ENCODE peak calls at places on chromosome 4, in ten cellular contexts. H is tibial artery, K is psoas muscle, I is mammary epithelial cell, M is neural progenitor cell, R is cardiac muscle cell, Y is IMR-90, N is astrocyte, Z is upper lobe of right lung, C is right lobe of liver. L is an unnamed sample. For H3K36me3, the result is how much of the 10 kb centered on the place peaks cover.

GRCh38 chr4:55312491-55313101 is 33.4 kb upstream of the SRD5A3 start:
- DNase-seq in H (no peak), K (no peak), I (peak), M (peak), R (peak), Y (peak), N (peak), Z (no peak), C (no peak), L (peak)

GRCh38 chr4:41885456-41885855 is 49.8 kb upstream of the TMEM33 start:
- DNase-seq in H (no peak), K (no peak), I (no peak), M (no peak), R (no peak), Y (no peak), N (no peak), Z (no peak), C (no peak), L (no peak)

GRCh38 chr4:87391783-87392054 is 731 bp upstream of the HSD17B11 start:
- DNase-seq in H (no peak), K (no peak), I (no peak), M (no peak), R (no peak), Y (no peak), N (no peak), Z (no peak), C (no peak), L (no peak)

GRCh38 chr4:40454816-40455215 is 119.7 kb downstream of the CHRNA9 start:
- DNase-seq in H (no peak), K (no peak), I (no peak), M (no peak), R (peak), Y (no peak), N (no peak), Z (no peak), C (no peak), L (no peak)

GRCh38 chr4:184331155-184331995 is 113.7 kb upstream of the ENPP6 start:
- DNase-seq in H (no peak), K (no peak), I (peak), M (no peak), R (no peak), Y (peak), N (no peak), Z (no peak), C (no peak), L (no peak)

GRCh38 chr4:129415001-129415400 is 319.0 kb downstream of the C4orf33 start:
- DNase-seq in H (no peak), K (no peak), I (no peak), M (no peak), R (no peak), Y (no peak), N (no peak), Z (no peak), C (no peak), L (no peak)

GRCh38 chr4:155587766-155588165 is 78.9 kb upstream of the GUCY1A1 start:
- DNase-seq in H (no peak), K (no peak), I (no peak), M (no peak), R (no peak), Y (no peak), N (no peak), Z (no peak), C (no peak), L (no peak)

GRCh38 chr4:47442980-47443379 is 20.5 kb downstream of the COMMD8 start:
- DNase-seq in H (no peak), K (no peak), I (no peak), M (no peak), R (no peak), Y (no peak), N (no peak), Z (no peak), C (no peak), L (no peak)

GRCh38 chr4:57103051-57103450 is 7.1 kb downstream of the IGFBP7 start:
- DNase-seq in H (no peak), K (no peak), I (no peak), M (no peak), R (peak), Y (peak), N (no peak), Z (no peak), C (no peak), L (no peak)

GRCh38 chr4:27066591-27066990 is 205.9 kb downstream of the STIM2 start:
- DNase-seq in H (peak), K (no peak), I (no peak), M (no peak), R (peak), Y (no peak), N (no peak), Z (peak), C (peak), L (no peak)

GRCh38 chr4:73440653-73441052 is 4.6 kb downstream of the AFP start:
- DNase-seq in H (no peak), K (no peak), I (no peak), M (no peak), R (no peak), Y (no peak), N (no peak), Z (no peak), C (no peak), L (no peak)

GRCh38 chr4:41844327-41844726 is 90.9 kb upstream of the TMEM33 start:
- DNase-seq in H (no peak), K (no peak), I (no peak), M (no peak), R (no peak), Y (no peak), N (no peak), Z (no peak), C (no peak), L (no peak)

GRCh38 chr4:32172086-32172485 is 1451.9 kb downstream of the PCDH7 start:
- DNase-seq in H (no peak), K (no peak), I (peak), M (no peak), R (no peak), Y (no peak), N (no peak), Z (no peak), C (no peak), L (no peak)

GRCh38 chr4:6674500-6675149 is 19.1 kb upstream of the S100P start:
- DNase-seq in H (peak), K (no peak), I (peak), M (peak), R (peak), Y (peak), N (no peak), Z (no peak), C (no peak), L (no peak)

GRCh38 chr4:169270810-169271691 is at the start of gene SH3RF1:
- DNase-seq in H (peak), K (peak), I (peak), M (peak), R (peak), Y (peak), N (peak), Z (peak), C (peak), L (no peak)

GRCh38 chr4:101232074-101232776 is 115.1 kb downstream of the PPP3CA start:
- DNase-seq in H (no peak), K (peak), I (peak), M (no peak), R (peak), Y (peak), N (peak), Z (no peak), C (no peak), L (no peak)

GRCh38 chr4:2304877-2305561 is 43.1 kb upstream of the MXD4 start:
- DNase-seq in H (peak), K (no peak), I (no peak), M (no peak), R (no peak), Y (no peak), N (no peak), Z (no peak), C (no peak), L (no peak)

GRCh38 chr4:83527671-83528070 is 8.2 kb upstream of the GPAT3 start:
- DNase-seq in H (no peak), K (no peak), I (no peak), M (no peak), R (no peak), Y (no peak), N (no peak), Z (no peak), C (no peak), L (no peak)

GRCh38 chr4:100208459-100208858 is 18.2 kb upstream of the DDIT4L start:
- DNase-seq in H (no peak), K (no peak), I (no peak), M (no peak), R (peak), Y (no peak), N (no peak), Z (no peak), C (no peak), L (no peak)

GRCh38 chr4:174402470-174403176 is 118.9 kb downstream of the CEP44 start:
- DNase-seq in H (no peak), K (no peak), I (no peak), M (peak), R (no peak), Y (no peak), N (no peak), Z (no peak), C (no peak), L (no peak)

GRCh38 chr4:25531272-25531671 is 124.4 kb upstream of the SLC34A2 start:
- DNase-seq in H (no peak), K (no peak), I (no peak), M (no peak), R (no peak), Y (no peak), N (no peak), Z (no peak), C (no peak), L (no peak)
- TF ChIP-seq CTCF in H (no peak), K (no peak), I (peak), M (peak), R (peak), Y (peak), N (no peak), Z (peak), C (no peak), L (peak)

GRCh38 chr4:139721789-139722188 is 56.2 kb downstream of the MGST2 start:
- DNase-seq in H (no peak), K (no peak), I (no peak), M (no peak), R (no peak), Y (no peak), N (no peak), Z (no peak), C (no peak), L (no peak)
- H3K36me3 ChIP-seq in H (under half), K (under half), I (under half), M (under half), R (under half), Y (under half), N (under half), Z (under half), C (under half), L (under half)

GRCh38 chr4:3464349-3464905 is 1.3 kb downstream of the DOK7 start:
- DNase-seq in H (no peak), K (peak), I (no peak), M (no peak), R (no peak), Y (no peak), N (no peak), Z (no peak), C (peak), L (no peak)

GRCh38 chr4:3466691-3467600 is 3.8 kb downstream of the DOK7 start:
- DNase-seq in H (no peak), K (peak), I (no peak), M (peak), R (no peak), Y (no peak), N (no peak), Z (no peak), C (no peak), L (no peak)

GRCh38 chr4:3467601-3468031 is 4.5 kb downstream of the DOK7 start:
- DNase-seq in H (no peak), K (peak), I (no peak), M (peak), R (no peak), Y (no peak), N (no peak), Z (no peak), C (no peak), L (no peak)

GRCh38 chr4:3464911-3465697 is 2.0 kb downstream of the DOK7 start:
- DNase-seq in H (no peak), K (peak), I (no peak), M (no peak), R (no peak), Y (no peak), N (no peak), Z (no peak), C (peak), L (no peak)

GRCh38 chr4:3465698-3466671 is 2.9 kb downstream of the DOK7 start:
- DNase-seq in H (no peak), K (peak), I (no peak), M (peak), R (no peak), Y (no peak), N (no peak), Z (no peak), C (peak), L (no peak)
- TF ChIP-seq CTCF in H (no peak), K (peak), I (no peak), M (peak), R (peak), Y (peak), N (no peak), Z (no peak), C (no peak), L (peak)

GRCh38 chr4:82352825-82353370 is 20.9 kb downstream of the HNRNPD start:
- DNase-seq in H (no peak), K (no peak), I (no peak), M (no peak), R (no peak), Y (peak), N (no peak), Z (no peak), C (no peak), L (no peak)
- H3K36me3 ChIP-seq in H (half or more), K (under half), I (half or more), M (half or more), R (half or more), Y (under half), N (half or more), Z (half or more), C (under half), L (under half)

GRCh38 chr4:163331629-163332360 is 601 bp downstream of the NPY1R start:
- DNase-seq in H (peak), K (peak), I (peak), M (peak), R (peak), Y (no peak), N (peak), Z (peak), C (peak), L (no peak)
- TF ChIP-seq CTCF in H (peak), K (no peak), I (no peak), M (peak), R (peak), Y (no peak), N (no peak), Z (no peak), C (no peak), L (peak)